ENCODE peak calls at places on chromosomes 6 and 20, in four cellular contexts. I is body of pancreas, H is HT-29, S is lower lobe of right lung. X is an unnamed sample.

GRCh38 chr6:29743568-29743967 is 20.3 kb downstream of the HLA-F start:
- DNase-seq in I (no peak), H (no peak), S (no peak), X (no peak)

GRCh38 chr6:90610671-90611542 is 24.0 kb upstream of the MAP3K7 start:
- DNase-seq in I (peak), H (no peak), S (peak), X (peak)

GRCh38 chr20:57677323-57677982 is 32.4 kb downstream of the PMEPA1 start:
- DNase-seq in I (no peak), H (no peak), S (no peak), X (no peak)

GRCh38 chr20:18388860-18389259 is 78.0 kb downstream of the DZANK1 start:
- DNase-seq in I (no peak), H (peak), S (no peak), X (no peak)

GRCh38 chr6:6622557-6622956 is 34.0 kb downstream of the LY86 start:
- DNase-seq in I (no peak), H (no peak), S (no peak), X (no peak)

GRCh38 chr6:69232506-69233194 is 564.2 kb downstream of the LMBRD1 start:
- DNase-seq in I (peak), H (no peak), S (peak), X (peak)

GRCh38 chr6:13375360-13375878 is 47.1 kb upstream of the TBC1D7 start:
- DNase-seq in I (no peak), H (no peak), S (no peak), X (no peak)

GRCh38 chr6:19454296-19454998 is 382.7 kb upstream of the ID4 start:
- DNase-seq in I (no peak), H (no peak), S (no peak), X (no peak)

GRCh38 chr20:37298190-37298939 is 8.9 kb downstream of the MANBAL start:
- DNase-seq in I (no peak), H (no peak), S (no peak), X (no peak)

GRCh38 chr20:11716239-11716944 is 201.3 kb upstream of the BTBD3 start:
- DNase-seq in I (no peak), H (peak), S (no peak), X (no peak)

GRCh38 chr20:24418731-24419130 is 50.7 kb upstream of the SYNDIG1 start:
- DNase-seq in I (no peak), H (no peak), S (no peak), X (no peak)

GRCh38 chr6:119322715-119323350 is 26.7 kb downstream of the MAN1A1 start:
- DNase-seq in I (no peak), H (no peak), S (no peak), X (no peak)

GRCh38 chr6:125853740-125854139 is 63.0 kb downstream of the NCOA7 start:
- DNase-seq in I (no peak), H (no peak), S (no peak), X (no peak)

GRCh38 chr6:39128832-39129231 is 13.8 kb upstream of the SAYSD1 start:
- DNase-seq in I (no peak), H (no peak), S (no peak), X (no peak)

GRCh38 chr20:36855241-36855657 is 20.7 kb upstream of the TLDC2 start:
- DNase-seq in I (no peak), H (no peak), S (no peak), X (no peak)

X was measured in thyroid gland.